ENCODE peak calls at places on chromosome 20, in four cellular contexts. One of them, this sample, is unnamed.

GRCh38 chr20:46708172-46708860 is 1.1 kb upstream of the SLC2A10 start:
- DNase-seq in endothelial cell of umbilical vein: no peak
- DNase-seq in HepG2: peak; percentile 82
- DNase-seq in K562: peak; percentile 28
- DNase-seq in this sample: no peak

GRCh38 chr20:8390500-8390899 is 258.4 kb downstream of the PLCB1 start:
- DNase-seq in K562: no peak
- DNase-seq in endothelial cell of umbilical vein: no peak
- DNase-seq in HepG2: no peak
- DNase-seq in this sample: no peak

GRCh38 chr20:7207186-7207585 is 439.7 kb downstream of the BMP2 start:
- DNase-seq in K562: no peak
- DNase-seq in HepG2: no peak
- DNase-seq in endothelial cell of umbilical vein: peak; percentile 3
- DNase-seq in this sample: no peak

GRCh38 chr20:57990396-57990987 is 238.0 kb downstream of the ANKRD60 start:
- DNase-seq in endothelial cell of umbilical vein: peak; percentile 58
- DNase-seq in K562: no peak
- DNase-seq in HepG2: no peak
- DNase-seq in this sample: no peak

GRCh38 chr20:1165941-1166340 is 18.8 kb downstream of the TMEM74B start:
- DNase-seq in endothelial cell of umbilical vein: no peak
- DNase-seq in HepG2: no peak
- DNase-seq in K562: no peak
- DNase-seq in this sample: no peak

GRCh38 chr20:57397693-57398108 is 6.5 kb downstream of the RBM38 start:
- DNase-seq in K562: no peak
- DNase-seq in HepG2: no peak
- DNase-seq in endothelial cell of umbilical vein: no peak
- DNase-seq in this sample: no peak

GRCh38 chr20:47326718-47327137 is 29.8 kb downstream of the ZMYND8 start:
- DNase-seq in endothelial cell of umbilical vein: peak; percentile 52
- DNase-seq in K562: peak; percentile 36
- DNase-seq in HepG2: no peak
- DNase-seq in this sample: no peak

GRCh38 chr20:53828673-53829085 is 235.0 kb upstream of the ZNF217 start:
- DNase-seq in K562: peak; percentile 58
- DNase-seq in endothelial cell of umbilical vein: peak; percentile 96
- DNase-seq in HepG2: no peak
- DNase-seq in this sample: no peak

GRCh38 chr20:35106827-35107380 is 14.3 kb upstream of the TRPC4AP start:
- DNase-seq in endothelial cell of umbilical vein: no peak
- DNase-seq in HepG2: no peak
- DNase-seq in K562: no peak
- DNase-seq in this sample: no peak

GRCh38 chr20:4592316-4593148 is 129.2 kb upstream of the PRND start:
- DNase-seq in K562: peak; percentile 38
- DNase-seq in HepG2: peak; percentile 81
- DNase-seq in endothelial cell of umbilical vein: peak; percentile 48
- DNase-seq in this sample: no peak

GRCh38 chr20:13340088-13340487 is 119.0 kb downstream of the ISM1 start:
- DNase-seq in HepG2: no peak
- DNase-seq in endothelial cell of umbilical vein: no peak
- DNase-seq in K562: no peak
- DNase-seq in this sample: no peak

GRCh38 chr20:56826306-56826970 is 197.3 kb downstream of the TFAP2C start:
- DNase-seq in HepG2: no peak
- DNase-seq in K562: no peak
- DNase-seq in endothelial cell of umbilical vein: no peak
- DNase-seq in this sample: no peak

GRCh38 chr20:64161595-64162238 is 2.5 kb upstream of the MYT1 start:
- DNase-seq in HepG2: peak; percentile 68
- DNase-seq in K562: peak; percentile 76
- DNase-seq in endothelial cell of umbilical vein: peak; percentile 35
- DNase-seq in this sample: peak; percentile 47

GRCh38 chr20:43994486-43995100 is 79.9 kb downstream of the TOX2 start:
- DNase-seq in endothelial cell of umbilical vein: no peak
- DNase-seq in HepG2: no peak
- DNase-seq in K562: no peak
- DNase-seq in this sample: no peak
- TF ChIP-seq JUN in endothelial cell of umbilical vein: no peak
- TF ChIP-seq JUN in HepG2: no peak
- TF ChIP-seq JUN in K562: no peak
- TF ChIP-seq JUN in this sample: no peak

GRCh38 chr20:31568773-31569162 is 36.3 kb upstream of the ID1 start:
- DNase-seq in K562: no peak
- DNase-seq in endothelial cell of umbilical vein: no peak
- DNase-seq in HepG2: no peak
- DNase-seq in this sample: no peak
- TF ChIP-seq POLR2AphosphoS5 in K562: no peak
- TF ChIP-seq POLR2AphosphoS5 in endothelial cell of umbilical vein: no peak
- TF ChIP-seq POLR2AphosphoS5 in HepG2: no peak
- TF ChIP-seq POLR2AphosphoS5 in this sample: no peak

GRCh38 chr20:62741191-62741676 is 32.6 kb downstream of the NTSR1 start:
- DNase-seq in HepG2: no peak
- DNase-seq in K562: no peak
- DNase-seq in endothelial cell of umbilical vein: peak; percentile 28
- DNase-seq in this sample: peak; percentile 75
- TF ChIP-seq JUN in HepG2: no peak
- TF ChIP-seq JUN in K562: no peak
- TF ChIP-seq JUN in endothelial cell of umbilical vein: no peak
- TF ChIP-seq JUN in this sample: no peak

DNA sequence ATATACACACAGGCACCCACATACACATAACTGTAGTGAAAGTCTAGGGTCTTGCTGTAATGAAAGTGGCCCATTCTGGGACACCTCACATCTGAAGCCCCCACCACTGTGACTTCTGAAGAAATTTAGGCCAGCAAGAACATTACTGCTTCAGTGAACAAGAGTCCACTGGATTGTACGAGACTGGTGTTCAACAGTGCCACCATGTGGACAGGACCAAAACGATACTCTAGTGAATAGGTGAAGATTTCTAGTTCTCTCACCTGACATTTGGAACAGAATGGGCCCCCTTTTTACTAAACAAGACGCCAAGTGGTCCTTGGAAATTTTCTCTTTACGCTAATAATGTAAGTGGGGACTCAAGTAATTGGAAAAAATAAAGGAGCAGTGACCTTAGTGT is 156.9 kb downstream of the MAFB start:
- DNase-seq in K562: peak; percentile 48
- DNase-seq in endothelial cell of umbilical vein: peak; percentile 11
- DNase-seq in HepG2: peak; percentile 31
- DNase-seq in this sample: no peak
- TF ChIP-seq POLR2AphosphoS5 in K562: no peak
- TF ChIP-seq POLR2AphosphoS5 in endothelial cell of umbilical vein: no peak
- TF ChIP-seq POLR2AphosphoS5 in HepG2: no peak
- TF ChIP-seq POLR2AphosphoS5 in this sample: no peak

DNA sequence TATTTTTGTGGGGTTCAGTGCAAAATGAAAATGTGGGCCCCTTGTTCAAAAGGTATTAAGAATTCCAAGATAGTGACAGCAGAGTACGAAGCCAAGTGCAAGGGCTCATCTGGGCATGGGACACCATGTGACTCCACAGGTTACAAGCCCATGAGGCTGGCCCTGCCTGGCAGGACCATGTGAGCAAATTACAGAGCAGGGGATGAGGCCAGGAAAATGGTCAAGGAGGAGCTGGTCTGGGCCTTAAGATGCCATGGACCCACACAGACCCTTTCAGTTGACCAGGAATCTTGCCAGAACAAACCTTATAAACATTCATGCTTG is 86.9 kb downstream of the SNX5 start:
- DNase-seq in K562: no peak
- DNase-seq in endothelial cell of umbilical vein: no peak
- DNase-seq in HepG2: no peak
- DNase-seq in this sample: no peak
- TF ChIP-seq JUN in K562: no peak
- TF ChIP-seq JUN in endothelial cell of umbilical vein: no peak
- TF ChIP-seq JUN in HepG2: peak; percentile 13
- TF ChIP-seq JUN in this sample: no peak

GRCh38 chr20:24543741-24544140 is 74.3 kb downstream of the SYNDIG1 start:
- DNase-seq in HepG2: no peak
- DNase-seq in K562: no peak
- DNase-seq in endothelial cell of umbilical vein: no peak
- DNase-seq in this sample: no peak

GRCh38 chr20:24543168-24543567 is 73.7 kb downstream of the SYNDIG1 start:
- DNase-seq in K562: no peak
- DNase-seq in HepG2: no peak
- DNase-seq in endothelial cell of umbilical vein: no peak
- DNase-seq in this sample: no peak

GRCh38 chr20:24544371-24544770 is 74.9 kb downstream of the SYNDIG1 start:
- DNase-seq in K562: no peak
- DNase-seq in HepG2: no peak
- DNase-seq in endothelial cell of umbilical vein: no peak
- DNase-seq in this sample: no peak

GRCh38 chr20:24545168-24545567 is 75.7 kb downstream of the SYNDIG1 start:
- DNase-seq in HepG2: no peak
- DNase-seq in K562: no peak
- DNase-seq in endothelial cell of umbilical vein: no peak
- DNase-seq in this sample: no peak

DNA sequence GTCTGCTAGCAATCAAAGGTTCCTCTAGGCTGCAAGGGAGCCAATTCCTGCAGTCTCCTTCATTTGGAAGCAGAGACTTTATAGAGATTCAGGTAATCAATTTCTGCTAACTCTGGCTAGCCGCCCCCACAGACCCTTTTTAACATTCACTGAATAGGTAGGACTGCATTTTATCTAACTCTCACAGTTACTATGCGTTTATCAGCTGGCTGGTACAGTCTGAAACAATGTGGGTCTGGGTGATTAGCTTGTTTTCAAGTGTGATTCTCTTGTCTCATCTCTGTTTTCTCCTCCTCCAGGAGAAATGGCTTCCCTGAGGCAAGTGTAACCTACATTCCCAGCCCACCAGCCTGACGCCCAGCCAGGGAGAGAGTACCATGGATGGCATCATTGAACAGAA is 73.3 kb downstream of the SYNDIG1 start:
- DNase-seq in endothelial cell of umbilical vein: no peak
- DNase-seq in K562: no peak
- DNase-seq in HepG2: no peak
- DNase-seq in this sample: no peak
- TF ChIP-seq POLR2AphosphoS5 in endothelial cell of umbilical vein: no peak
- TF ChIP-seq POLR2AphosphoS5 in K562: no peak
- TF ChIP-seq POLR2AphosphoS5 in HepG2: no peak
- TF ChIP-seq POLR2AphosphoS5 in this sample: no peak